ENCODE peak calls at places on chromosomes 12 and 14, in five cellular contexts. W, G, F, D and P are unnamed samples.

GRCh38 chr12:58919271-58920101 is 818 bp downstream of the LRIG3 start:
- DNase-seq in F (peak), W (peak), G (no peak), D (peak), P (peak)

GRCh38 chr12:8698132-8698829 is 490 bp downstream of the RIMKLB start:
- DNase-seq in G (peak), D (no peak), W (peak), F (peak), P (no peak)

GRCh38 chr12:31238764-31239387 is 87.1 kb downstream of the SINHCAF start:
- DNase-seq in F (no peak), W (peak), D (no peak), G (peak), P (no peak)

GRCh38 chr14:96098309-96098998 is 59.3 kb downstream of the C14orf132 start:
- DNase-seq in D (peak), F (no peak), G (peak), W (peak), P (no peak)

GRCh38 chr12:108307006-108307405 is 32.1 kb downstream of the CMKLR1 start:
- DNase-seq in F (no peak), W (no peak), D (no peak), G (no peak), P (no peak)

GRCh38 chr14:99194136-99194535 is 77.9 kb downstream of the BCL11B start:
- DNase-seq in F (no peak), D (no peak), G (no peak), W (no peak), P (no peak)

GRCh38 chr14:34355584-34356266 is 106.3 kb downstream of the SPTSSA start:
- DNase-seq in G (no peak), F (no peak), D (peak), W (no peak), P (no peak)

GRCh38 chr12:42360747-42361403 is 34.9 kb downstream of the PPHLN1 start:
- DNase-seq in G (no peak), D (no peak), W (no peak), F (peak), P (no peak)

GRCh38 chr14:100350283-100350926 is 27.3 kb downstream of the SLC25A47 start:
- DNase-seq in W (no peak), D (no peak), F (no peak), G (no peak), P (no peak)

GRCh38 chr12:66131067-66131688 is 628 bp upstream of the LLPH start:
- DNase-seq in F (no peak), G (no peak), D (no peak), W (no peak), P (no peak)

GRCh38 chr12:73384592-73384991 is 1112.4 kb downstream of the TRHDE start:
- DNase-seq in F (no peak), G (no peak), D (no peak), W (no peak), P (no peak)

GRCh38 chr14:20614038-20614840 is 23.1 kb upstream of the RNASE12 start:
- DNase-seq in F (no peak), D (no peak), G (no peak), W (peak), P (no peak)

GRCh38 chr14:92785601-92786426 is 8.3 kb upstream of the GOLGA5 start:
- DNase-seq in F (no peak), W (no peak), D (peak), G (no peak), P (no peak)

GRCh38 chr12:26001530-26001929 is 43.0 kb downstream of the RASSF8 start:
- DNase-seq in W (no peak), G (no peak), D (no peak), F (no peak), P (no peak)
- TF ChIP-seq CTCF in W (no peak), G (no peak), D (no peak), F (no peak), P (peak)

DNA sequence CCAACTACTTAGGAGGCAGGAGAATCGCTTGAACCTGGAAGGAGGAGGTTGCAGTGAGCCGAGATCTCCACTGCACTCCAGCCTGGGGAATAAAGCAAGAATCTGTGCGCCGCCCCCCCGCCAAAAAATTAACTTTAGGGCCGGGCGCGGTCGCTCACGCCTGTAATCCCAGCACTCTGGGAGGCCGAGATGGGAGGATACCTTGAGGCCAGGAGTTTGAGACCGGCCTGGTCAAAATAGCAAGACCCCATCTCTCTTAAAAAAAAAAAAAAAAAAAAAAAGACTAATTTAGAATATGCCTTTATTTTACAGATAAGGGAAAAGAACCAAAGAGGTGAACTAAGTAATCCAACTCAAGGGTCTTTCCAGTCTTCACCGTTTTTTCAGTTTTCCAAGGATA is 1.2 kb downstream of the KANSL2 start:
- DNase-seq in W (no peak), F (no peak), G (no peak), D (no peak), P (no peak)
- H3K4me3 ChIP-seq in W (peak), F (peak), G (peak), D (peak), P (peak)

DNA sequence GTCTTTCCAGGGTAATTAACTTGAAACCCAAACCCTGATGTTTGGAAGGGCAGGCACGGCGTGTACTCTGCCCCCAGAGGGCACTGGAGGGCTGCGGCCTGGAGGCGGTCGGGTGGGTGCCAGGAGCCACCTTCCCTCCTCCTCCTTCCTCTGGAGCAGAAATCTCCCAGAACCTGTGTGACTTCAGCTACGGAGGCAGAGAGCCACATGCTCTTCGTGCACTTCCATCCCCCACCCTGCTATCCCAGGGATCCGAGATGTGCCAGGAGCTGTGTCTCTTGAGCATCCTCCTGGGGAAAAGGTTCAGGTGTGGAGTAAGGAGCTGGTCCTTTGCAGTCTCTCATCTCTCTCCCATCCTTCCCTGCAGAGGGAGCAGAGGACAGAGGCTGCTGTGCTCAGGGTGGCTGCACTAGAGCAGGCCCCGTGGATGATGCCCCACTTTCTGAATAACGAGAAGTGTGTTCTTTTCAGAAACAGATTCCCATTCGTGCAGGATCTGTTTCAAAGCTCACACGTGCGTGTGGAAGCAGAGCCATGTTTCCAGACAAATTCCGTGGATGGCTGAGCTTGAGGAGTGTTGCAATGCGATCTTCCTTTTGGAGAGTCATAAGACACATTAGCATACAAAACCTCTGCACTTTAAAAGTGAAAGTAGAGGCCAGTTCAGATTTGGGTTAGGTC is 162.9 kb downstream of the ADGRD1 start:
- DNase-seq in F (no peak), G (no peak), W (peak), D (no peak), P (peak)
- TF ChIP-seq CTCF in F (peak), G (peak), W (peak), D (no peak), P (peak)

DNA sequence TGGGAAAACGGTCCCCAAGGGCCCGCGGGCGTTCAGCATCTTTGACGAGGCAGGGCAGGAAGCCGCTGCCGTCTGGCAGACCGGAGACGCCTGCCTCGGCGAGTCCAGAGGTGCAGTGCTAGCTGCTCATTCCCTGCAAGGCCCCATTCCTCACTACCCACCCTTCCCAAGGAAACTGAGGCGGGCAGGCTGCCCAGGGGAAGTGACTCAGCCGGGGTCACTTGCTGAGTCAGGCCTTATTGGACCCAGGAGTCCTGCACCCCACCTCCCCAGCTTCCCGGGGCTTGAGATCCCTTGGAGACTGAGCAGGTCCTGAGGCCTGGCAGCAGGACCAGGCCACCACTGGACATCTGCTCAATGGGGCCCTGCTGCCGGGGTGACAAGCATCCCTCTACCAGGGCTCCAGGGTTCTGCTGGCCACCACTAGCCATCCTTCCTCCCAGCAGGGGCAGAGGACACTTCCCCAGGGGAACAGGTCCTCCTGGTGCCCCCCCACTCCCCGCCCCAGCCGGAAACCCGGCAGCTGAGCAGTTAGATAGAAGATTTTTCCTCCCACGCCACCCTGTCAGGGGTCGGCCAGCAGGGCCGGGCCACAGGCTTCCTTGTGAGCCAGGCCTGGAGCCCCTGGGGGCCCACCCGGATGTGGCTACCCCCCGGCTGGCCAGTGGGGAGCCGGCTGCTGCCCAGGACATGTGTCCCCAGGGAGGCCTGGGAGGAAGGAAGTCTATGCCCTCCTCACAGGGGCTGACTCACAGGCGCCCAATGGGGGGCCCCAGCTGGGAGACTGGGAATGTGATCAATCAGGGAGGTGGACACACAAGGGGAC is 3.9 kb downstream of the SH2B3 start:
- DNase-seq in D (peak), W (no peak), G (no peak), F (peak), P (no peak)
- H3K4me3 ChIP-seq in D (peak), W (no peak), G (peak), F (peak), P (no peak)